ENCODE peak calls at places on chromosomes 7 and 10, in nine cellular contexts. One of them, this sample, is unnamed.
A peak's percentile ranks its signal among the peaks of the same experiment; 100 is the strongest.

GRCh38 chr10:29057712-29058426 is 231.0 kb upstream of the LYZL1 start:
- DNase-seq in A549: no peak
- DNase-seq in NCI-H1417: no peak
- DNase-seq in EL: no peak
- DNase-seq in RCC 7860: no peak
- DNase-seq in GM13976: no peak
- DNase-seq in globus pallidus: no peak
- DNase-seq in left lung: no peak
- DNase-seq in mucosa of gallbladder: peak; percentile 42
- DNase-seq in this sample: no peak

GRCh38 chr10:30645340-30645827 is 15.8 kb upstream of the LYZL2 start:
- DNase-seq in EL: peak; percentile 37
- DNase-seq in A549: no peak
- DNase-seq in NCI-H1417: peak; percentile 12
- DNase-seq in globus pallidus: no peak
- DNase-seq in mucosa of gallbladder: peak; percentile 12
- DNase-seq in GM13976: no peak
- DNase-seq in RCC 7860: no peak
- DNase-seq in left lung: no peak
- DNase-seq in this sample: no peak

GRCh38 chr10:5905854-5906507 is 15.9 kb downstream of the FBH1 start:
- DNase-seq in globus pallidus: no peak
- DNase-seq in RCC 7860: no peak
- DNase-seq in mucosa of gallbladder: peak; percentile 13
- DNase-seq in GM13976: no peak
- DNase-seq in left lung: no peak
- DNase-seq in EL: no peak
- DNase-seq in A549: no peak
- DNase-seq in NCI-H1417: no peak
- DNase-seq in this sample: no peak

GRCh38 chr10:101301111-101301731 is 52.7 kb upstream of the BTRC start:
- DNase-seq in A549: peak; percentile 60
- DNase-seq in globus pallidus: no peak
- DNase-seq in EL: peak; percentile 53
- DNase-seq in RCC 7860: peak; percentile 7
- DNase-seq in NCI-H1417: peak; percentile 22
- DNase-seq in mucosa of gallbladder: peak; percentile 34
- DNase-seq in GM13976: peak; percentile 51
- DNase-seq in left lung: no peak
- DNase-seq in this sample: no peak

GRCh38 chr7:148912758-148913541 is 28.9 kb upstream of the EZH2 start:
- DNase-seq in left lung: no peak
- DNase-seq in globus pallidus: no peak
- DNase-seq in GM13976: peak; percentile 58
- DNase-seq in mucosa of gallbladder: no peak
- DNase-seq in EL: no peak
- DNase-seq in A549: no peak
- DNase-seq in NCI-H1417: no peak
- DNase-seq in RCC 7860: no peak
- DNase-seq in this sample: no peak

GRCh38 chr10:77614778-77615625 is 22.6 kb downstream of the KCNMA1 start:
- DNase-seq in globus pallidus: no peak
- DNase-seq in mucosa of gallbladder: no peak
- DNase-seq in A549: no peak
- DNase-seq in EL: no peak
- DNase-seq in RCC 7860: no peak
- DNase-seq in left lung: no peak
- DNase-seq in NCI-H1417: no peak
- DNase-seq in GM13976: no peak
- DNase-seq in this sample: no peak

GRCh38 chr10:77478248-77478963 is 159.2 kb downstream of the KCNMA1 start:
- DNase-seq in globus pallidus: peak; percentile 11
- DNase-seq in left lung: no peak
- DNase-seq in RCC 7860: peak; percentile 78
- DNase-seq in GM13976: no peak
- DNase-seq in EL: peak; percentile 87
- DNase-seq in NCI-H1417: no peak
- DNase-seq in A549: no peak
- DNase-seq in mucosa of gallbladder: no peak
- DNase-seq in this sample: no peak

GRCh38 chr7:15309891-15310290 is 251.9 kb downstream of the AGMO start:
- DNase-seq in NCI-H1417: no peak
- DNase-seq in A549: no peak
- DNase-seq in mucosa of gallbladder: no peak
- DNase-seq in GM13976: no peak
- DNase-seq in EL: peak; percentile 3
- DNase-seq in globus pallidus: no peak
- DNase-seq in left lung: no peak
- DNase-seq in RCC 7860: no peak
- DNase-seq in this sample: no peak

GRCh38 chr10:49272251-49273081 is 26.5 kb upstream of the C10orf71 start:
- DNase-seq in GM13976: no peak
- DNase-seq in left lung: no peak
- DNase-seq in A549: no peak
- DNase-seq in globus pallidus: no peak
- DNase-seq in EL: no peak
- DNase-seq in RCC 7860: no peak
- DNase-seq in mucosa of gallbladder: no peak
- DNase-seq in NCI-H1417: no peak
- DNase-seq in this sample: no peak

GRCh38 chr10:71076473-71077142 is 135.8 kb upstream of the UNC5B start:
- DNase-seq in A549: no peak
- DNase-seq in EL: no peak
- DNase-seq in GM13976: no peak
- DNase-seq in globus pallidus: no peak
- DNase-seq in RCC 7860: no peak
- DNase-seq in mucosa of gallbladder: no peak
- DNase-seq in left lung: no peak
- DNase-seq in NCI-H1417: peak; percentile 52
- DNase-seq in this sample: no peak

GRCh38 chr7:22702516-22702915 is 24.5 kb upstream of the IL6 start:
- DNase-seq in globus pallidus: no peak
- DNase-seq in GM13976: no peak
- DNase-seq in A549: no peak
- DNase-seq in left lung: no peak
- DNase-seq in RCC 7860: no peak
- DNase-seq in NCI-H1417: no peak
- DNase-seq in mucosa of gallbladder: no peak
- DNase-seq in EL: peak; percentile 16
- DNase-seq in this sample: no peak

GRCh38 chr7:111392976-111393762 is 169.1 kb downstream of the IMMP2L start:
- DNase-seq in globus pallidus: no peak
- DNase-seq in RCC 7860: no peak
- DNase-seq in A549: no peak
- DNase-seq in EL: peak; percentile 14
- DNase-seq in NCI-H1417: no peak
- DNase-seq in left lung: no peak
- DNase-seq in GM13976: no peak
- DNase-seq in mucosa of gallbladder: no peak
- DNase-seq in this sample: no peak

GRCh38 chr7:149552778-149553177 is 55.2 kb upstream of the ZNF746 start:
- DNase-seq in GM13976: no peak
- DNase-seq in globus pallidus: no peak
- DNase-seq in NCI-H1417: no peak
- DNase-seq in EL: no peak
- DNase-seq in RCC 7860: no peak
- DNase-seq in A549: no peak
- DNase-seq in left lung: no peak
- DNase-seq in mucosa of gallbladder: no peak
- DNase-seq in this sample: no peak

GRCh38 chr7:127955051-127955531 is 76.1 kb downstream of the LRRC4 start:
- DNase-seq in left lung: no peak
- DNase-seq in GM13976: no peak
- DNase-seq in NCI-H1417: no peak
- DNase-seq in RCC 7860: no peak
- DNase-seq in A549: no peak
- DNase-seq in mucosa of gallbladder: no peak
- DNase-seq in EL: no peak
- DNase-seq in globus pallidus: no peak
- DNase-seq in this sample: no peak